ENCODE peak calls at places on chromosome 9, in four cellular contexts. One of them, this sample, is unnamed.

GRCh38 chr9:135757356-135757755 is 55.4 kb downstream of the KCNT1 start:
- DNase-seq in SK-N-SH: no peak
- DNase-seq in PC-9: no peak
- DNase-seq in neural progenitor cell: no peak
- DNase-seq in this sample: no peak

GRCh38 chr9:121323449-121324151 is 46.5 kb downstream of the STOM start:
- DNase-seq in SK-N-SH: no peak
- DNase-seq in neural progenitor cell: no peak
- DNase-seq in PC-9: no peak
- DNase-seq in this sample: no peak

GRCh38 chr9:134988706-134989105 is 71.0 kb upstream of the FCN1 start:
- DNase-seq in PC-9: no peak
- DNase-seq in SK-N-SH: no peak
- DNase-seq in neural progenitor cell: no peak
- DNase-seq in this sample: no peak

GRCh38 chr9:121607434-121608248 is 43.8 kb upstream of the DAB2IP start:
- DNase-seq in PC-9: peak; percentile 77
- DNase-seq in neural progenitor cell: peak; percentile 43
- DNase-seq in SK-N-SH: peak; percentile 75
- DNase-seq in this sample: no peak

GRCh38 chr9:109206670-109207069 is 39.6 kb upstream of the FRRS1L start:
- DNase-seq in neural progenitor cell: peak; percentile 32
- DNase-seq in PC-9: no peak
- DNase-seq in SK-N-SH: no peak
- DNase-seq in this sample: no peak

GRCh38 chr9:27227192-27227591 is 69.8 kb downstream of the EQTN start:
- DNase-seq in neural progenitor cell: no peak
- DNase-seq in SK-N-SH: no peak
- DNase-seq in PC-9: peak; percentile 37
- DNase-seq in this sample: no peak

GRCh38 chr9:10144336-10144735 is 468.5 kb downstream of the PTPRD start:
- DNase-seq in PC-9: no peak
- DNase-seq in SK-N-SH: no peak
- DNase-seq in neural progenitor cell: no peak
- DNase-seq in this sample: no peak

GRCh38 chr9:12702160-12702758 is 9.1 kb downstream of the TYRP1 start:
- DNase-seq in neural progenitor cell: peak; percentile 80
- DNase-seq in SK-N-SH: peak; percentile 30
- DNase-seq in PC-9: peak; percentile 50
- DNase-seq in this sample: no peak

GRCh38 chr9:16870606-16871357 is at the start of gene BNC2:
- DNase-seq in SK-N-SH: peak; percentile 84
- DNase-seq in PC-9: no peak
- DNase-seq in neural progenitor cell: peak; percentile 84
- DNase-seq in this sample: no peak

GRCh38 chr9:121686930-121687541 is 35.6 kb downstream of the DAB2IP start:
- DNase-seq in SK-N-SH: peak; percentile 85
- DNase-seq in neural progenitor cell: peak; percentile 74
- DNase-seq in PC-9: peak; percentile 78
- DNase-seq in this sample: no peak

GRCh38 chr9:22169732-22170131 is 160.6 kb upstream of the CDKN2B start:
- DNase-seq in PC-9: no peak
- DNase-seq in SK-N-SH: no peak
- DNase-seq in neural progenitor cell: no peak
- DNase-seq in this sample: no peak

GRCh38 chr9:131238402-131239021 is 37.8 kb downstream of the FAM78A start:
- DNase-seq in SK-N-SH: no peak
- DNase-seq in neural progenitor cell: peak; percentile 45
- DNase-seq in PC-9: peak; percentile 10
- DNase-seq in this sample: no peak

GRCh38 chr9:137076636-137077009 is 694 bp upstream of the UAP1L1 start:
- DNase-seq in SK-N-SH: no peak
- DNase-seq in PC-9: no peak
- DNase-seq in neural progenitor cell: no peak
- DNase-seq in this sample: no peak

DNA sequence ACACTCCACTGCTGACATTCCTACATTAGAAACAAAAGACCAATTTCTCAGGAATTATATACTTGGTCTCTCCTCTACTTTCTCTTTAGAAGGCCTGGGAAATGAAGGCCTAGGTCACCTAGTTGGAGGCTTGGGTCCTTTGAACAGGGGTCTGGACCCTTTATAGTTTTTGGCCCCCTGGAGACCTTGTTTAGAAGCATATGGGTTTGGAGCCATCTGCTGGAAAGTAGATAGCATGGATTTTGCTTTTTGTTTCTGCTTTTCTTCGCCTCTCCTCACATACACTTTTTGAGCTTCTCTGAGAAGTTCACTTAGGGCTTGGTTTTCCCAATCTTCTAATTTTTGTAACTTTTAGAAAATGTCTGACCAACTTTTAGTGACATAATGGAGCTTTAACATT is 67.1 kb upstream of the CDK20 start:
- DNase-seq in neural progenitor cell: peak; percentile 57
- DNase-seq in SK-N-SH: peak; percentile 32
- DNase-seq in PC-9: no peak
- DNase-seq in this sample: no peak
- TF ChIP-seq CTCF in neural progenitor cell: peak; percentile 69
- TF ChIP-seq CTCF in SK-N-SH: peak; percentile 14
- TF ChIP-seq CTCF in PC-9: peak; percentile 54
- TF ChIP-seq CTCF in this sample: no peak

DNA sequence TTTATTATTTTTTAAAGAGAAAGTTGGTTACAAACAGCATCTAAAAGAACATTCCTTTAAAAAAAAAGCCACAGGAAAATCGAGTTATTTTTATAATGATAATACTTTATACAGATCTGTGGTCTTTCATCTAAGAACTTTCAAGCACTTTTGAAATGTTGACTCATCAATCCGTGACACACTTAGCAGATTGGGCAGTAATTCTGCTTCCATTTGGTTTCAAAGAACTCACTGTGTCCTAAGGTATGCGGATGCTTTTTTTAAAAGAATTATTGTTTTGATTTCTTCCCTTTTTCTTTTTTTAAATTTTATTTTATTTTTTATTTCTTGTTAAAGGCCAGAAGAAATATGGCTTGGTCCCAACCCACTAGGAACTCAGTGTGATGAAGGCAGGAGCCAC is 147.8 kb downstream of the AOPEP start:
- DNase-seq in neural progenitor cell: no peak
- DNase-seq in PC-9: no peak
- DNase-seq in SK-N-SH: no peak
- DNase-seq in this sample: no peak
- H3K4me2 ChIP-seq in neural progenitor cell: no peak overlapping the region
- H3K4me2 ChIP-seq in PC-9: no peak overlapping the region
- H3K4me2 ChIP-seq in SK-N-SH: peak overlapping the region; percentile 59
- H3K4me2 ChIP-seq in this sample: peak overlapping the region; percentile 7

GRCh38 chr9:34331191-34331590 is 1.8 kb downstream of the NUDT2 start:
- DNase-seq in neural progenitor cell: no peak
- DNase-seq in PC-9: no peak
- DNase-seq in SK-N-SH: no peak
- DNase-seq in this sample: no peak
- H3K79me2 ChIP-seq in neural progenitor cell: peaks cover 50% of the 10 kb centered on the region
- H3K79me2 ChIP-seq in PC-9: peaks cover 32% of the 10 kb centered on the region
- H3K79me2 ChIP-seq in SK-N-SH: peaks cover 65% of the 10 kb centered on the region
- H3K79me2 ChIP-seq in this sample: peaks cover 29% of the 10 kb centered on the region

GRCh38 chr9:36793277-36793676 is 220.6 kb downstream of the MELK start:
- DNase-seq in SK-N-SH: peak; percentile 24
- DNase-seq in neural progenitor cell: no peak
- DNase-seq in PC-9: no peak
- DNase-seq in this sample: no peak
- TF ChIP-seq CTCF in SK-N-SH: peak; percentile 45
- TF ChIP-seq CTCF in neural progenitor cell: peak; percentile 62
- TF ChIP-seq CTCF in PC-9: peak; percentile 37
- TF ChIP-seq CTCF in this sample: peak; percentile 23

GRCh38 chr9:2494571-2494970 is 127.0 kb upstream of the VLDLR start:
- DNase-seq in neural progenitor cell: no peak
- DNase-seq in PC-9: peak; percentile 44
- DNase-seq in SK-N-SH: no peak
- DNase-seq in this sample: no peak
- H3K4me2 ChIP-seq in neural progenitor cell: no peak overlapping the region
- H3K4me2 ChIP-seq in PC-9: no peak overlapping the region
- H3K4me2 ChIP-seq in SK-N-SH: no peak overlapping the region
- H3K4me2 ChIP-seq in this sample: no peak overlapping the region

GRCh38 chr9:125912261-125912660 is 165.1 kb downstream of the PBX3 start:
- DNase-seq in PC-9: no peak
- DNase-seq in neural progenitor cell: no peak
- DNase-seq in SK-N-SH: no peak
- DNase-seq in this sample: no peak

GRCh38 chr9:125910286-125910685 is 163.1 kb downstream of the PBX3 start:
- DNase-seq in PC-9: no peak
- DNase-seq in neural progenitor cell: no peak
- DNase-seq in SK-N-SH: no peak
- DNase-seq in this sample: no peak

GRCh38 chr9:125913551-125913950 is 166.4 kb downstream of the PBX3 start:
- DNase-seq in neural progenitor cell: no peak
- DNase-seq in PC-9: no peak
- DNase-seq in SK-N-SH: no peak
- DNase-seq in this sample: no peak

GRCh38 chr9:125911861-125912260 is 164.7 kb downstream of the PBX3 start:
- DNase-seq in SK-N-SH: no peak
- DNase-seq in PC-9: no peak
- DNase-seq in neural progenitor cell: peak; percentile 59
- DNase-seq in this sample: no peak

GRCh38 chr9:125912667-125913066 is 165.5 kb downstream of the PBX3 start:
- DNase-seq in SK-N-SH: no peak
- DNase-seq in PC-9: no peak
- DNase-seq in neural progenitor cell: no peak
- DNase-seq in this sample: no peak
- H3K79me2 ChIP-seq in SK-N-SH: peaks cover 90% of the 10 kb centered on the region
- H3K79me2 ChIP-seq in PC-9: no peaks in the 10 kb centered on the region
- H3K79me2 ChIP-seq in neural progenitor cell: peaks cover 38% of the 10 kb centered on the region
- H3K79me2 ChIP-seq in this sample: no peaks in the 10 kb centered on the region

GRCh38 chr9:74303945-74304344 is 193.2 kb upstream of the RORB start:
- DNase-seq in neural progenitor cell: peak; percentile 7
- DNase-seq in PC-9: no peak
- DNase-seq in SK-N-SH: no peak
- DNase-seq in this sample: no peak
- TF ChIP-seq CTCF in neural progenitor cell: no peak
- TF ChIP-seq CTCF in PC-9: no peak
- TF ChIP-seq CTCF in SK-N-SH: no peak
- TF ChIP-seq CTCF in this sample: no peak

DNA sequence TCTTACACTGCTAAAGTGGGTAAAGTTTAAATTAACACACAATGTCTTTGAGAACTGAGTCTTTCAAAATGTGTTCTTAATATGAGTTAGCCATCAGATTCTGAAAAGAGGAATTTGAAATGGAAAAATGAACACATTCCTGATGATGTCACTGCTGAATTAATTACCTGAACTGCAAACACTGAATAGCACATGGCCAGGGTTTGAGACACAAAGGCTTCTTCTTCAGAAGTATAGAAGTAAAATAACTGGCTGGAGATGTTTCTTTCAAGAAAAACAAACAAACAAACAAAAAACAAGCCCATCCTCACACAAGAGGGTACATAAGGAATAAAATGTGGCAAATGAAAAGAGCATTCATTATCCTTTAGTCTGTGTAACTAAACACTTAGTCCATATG is 7.1 kb downstream of the GLIS3 start:
- DNase-seq in neural progenitor cell: no peak
- DNase-seq in PC-9: no peak
- DNase-seq in SK-N-SH: no peak
- DNase-seq in this sample: no peak
- H3K4me2 ChIP-seq in neural progenitor cell: no peak overlapping the region
- H3K4me2 ChIP-seq in PC-9: peak overlapping the region; percentile 68
- H3K4me2 ChIP-seq in SK-N-SH: peak overlapping the region; percentile 68
- H3K4me2 ChIP-seq in this sample: no peak overlapping the region

DNA sequence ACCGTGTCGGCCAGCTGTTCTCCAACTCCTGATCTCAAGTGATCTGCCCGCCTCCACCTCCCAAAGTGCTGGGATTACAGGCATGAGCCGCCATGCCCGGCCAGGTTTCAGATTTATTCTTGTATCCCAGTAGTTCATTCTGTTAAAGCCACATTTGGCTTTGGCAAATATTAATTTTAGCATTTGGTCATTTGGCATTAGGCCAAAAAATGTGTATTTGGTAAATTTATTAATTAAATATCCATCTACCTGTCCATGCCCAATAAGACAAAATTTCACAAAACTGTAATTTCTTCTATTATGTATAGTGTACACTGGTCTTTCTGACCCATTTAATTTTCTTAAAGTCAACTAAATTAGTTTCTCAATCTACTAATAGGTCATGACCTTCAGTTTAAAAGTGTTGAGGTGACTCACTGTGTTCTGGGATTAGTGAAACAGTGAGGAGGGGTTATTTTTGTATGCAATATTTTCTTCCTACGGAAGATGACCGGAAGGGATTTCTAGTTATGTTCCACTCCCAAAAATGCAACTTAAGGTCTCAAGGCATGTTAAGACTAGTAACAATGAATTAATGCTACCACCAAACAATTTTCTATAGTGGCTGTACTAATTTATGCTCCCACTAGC is 21.0 kb downstream of the OSTF1 start:
- DNase-seq in SK-N-SH: no peak
- DNase-seq in neural progenitor cell: no peak
- DNase-seq in PC-9: no peak
- DNase-seq in this sample: no peak
- H3K79me2 ChIP-seq in SK-N-SH: peaks cover 51% of the 10 kb centered on the region
- H3K79me2 ChIP-seq in neural progenitor cell: no peaks in the 10 kb centered on the region
- H3K79me2 ChIP-seq in PC-9: peaks cover 62% of the 10 kb centered on the region
- H3K79me2 ChIP-seq in this sample: peaks cover 60% of the 10 kb centered on the region